ENCODE peak calls at places on chromosome 14, in ten cellular contexts. One of them, this sample, is unnamed. For H3K27me3, the result is how much of the 10 kb centered on the place peaks cover.

GRCh38 chr14:97513891-97514290 is 716.7 kb downstream of the VRK1 start:
- DNase-seq in IMR-90: no peak
- DNase-seq in cardiac muscle cell: no peak
- DNase-seq in transverse colon: no peak
- DNase-seq in SK-N-SH: no peak
- DNase-seq in ovary: no peak
- DNase-seq in tibial artery: no peak
- DNase-seq in Peyer's patch: no peak
- DNase-seq in H9: no peak
- DNase-seq in upper lobe of right lung: no peak
- DNase-seq in this sample: no peak

GRCh38 chr14:23436327-23437141 is 1.1 kb upstream of the MYH7 start:
- DNase-seq in IMR-90: no peak
- DNase-seq in cardiac muscle cell: no peak
- DNase-seq in transverse colon: peak
- DNase-seq in SK-N-SH: no peak
- DNase-seq in ovary: no peak
- DNase-seq in tibial artery: peak
- DNase-seq in Peyer's patch: peak
- DNase-seq in H9: no peak
- DNase-seq in upper lobe of right lung: no peak
- DNase-seq in this sample: peak

GRCh38 chr14:106037380-106037779 is 511.0 kb downstream of the TMEM121 start:
- DNase-seq in IMR-90: no peak
- DNase-seq in cardiac muscle cell: no peak
- DNase-seq in transverse colon: no peak
- DNase-seq in SK-N-SH: no peak
- DNase-seq in ovary: no peak
- DNase-seq in tibial artery: no peak
- DNase-seq in Peyer's patch: no peak
- DNase-seq in H9: no peak
- DNase-seq in upper lobe of right lung: no peak
- DNase-seq in this sample: no peak

GRCh38 chr14:54776361-54777001 is 126.1 kb downstream of the GCH1 start:
- DNase-seq in IMR-90: peak
- DNase-seq in cardiac muscle cell: peak
- DNase-seq in transverse colon: peak
- DNase-seq in SK-N-SH: peak
- DNase-seq in ovary: no peak
- DNase-seq in tibial artery: peak
- DNase-seq in Peyer's patch: peak
- DNase-seq in H9: no peak
- DNase-seq in upper lobe of right lung: peak
- DNase-seq in this sample: no peak

GRCh38 chr14:74609721-74610120 is 2.3 kb downstream of the LTBP2 start:
- DNase-seq in IMR-90: peak
- DNase-seq in cardiac muscle cell: no peak
- DNase-seq in transverse colon: no peak
- DNase-seq in SK-N-SH: no peak
- DNase-seq in ovary: no peak
- DNase-seq in tibial artery: no peak
- DNase-seq in Peyer's patch: no peak
- DNase-seq in H9: no peak
- DNase-seq in upper lobe of right lung: no peak
- DNase-seq in this sample: no peak

GRCh38 chr14:90368946-90369721 is 27.7 kb upstream of the CALM1 start:
- DNase-seq in IMR-90: peak
- DNase-seq in cardiac muscle cell: no peak
- DNase-seq in transverse colon: peak
- DNase-seq in SK-N-SH: peak
- DNase-seq in ovary: no peak
- DNase-seq in tibial artery: no peak
- DNase-seq in Peyer's patch: peak
- DNase-seq in H9: no peak
- DNase-seq in upper lobe of right lung: no peak
- DNase-seq in this sample: no peak

GRCh38 chr14:52365071-52365470 is 51.0 kb downstream of the PTGER2 start:
- DNase-seq in IMR-90: peak
- DNase-seq in cardiac muscle cell: no peak
- DNase-seq in transverse colon: no peak
- DNase-seq in SK-N-SH: no peak
- DNase-seq in ovary: no peak
- DNase-seq in tibial artery: no peak
- DNase-seq in Peyer's patch: no peak
- DNase-seq in H9: no peak
- DNase-seq in upper lobe of right lung: no peak
- DNase-seq in this sample: no peak

GRCh38 chr14:30921305-30921704 is 46.9 kb downstream of the COCH start:
- DNase-seq in IMR-90: peak
- DNase-seq in cardiac muscle cell: peak
- DNase-seq in transverse colon: no peak
- DNase-seq in SK-N-SH: no peak
- DNase-seq in ovary: no peak
- DNase-seq in tibial artery: no peak
- DNase-seq in Peyer's patch: no peak
- DNase-seq in H9: no peak
- DNase-seq in upper lobe of right lung: no peak
- DNase-seq in this sample: no peak

GRCh38 chr14:26163761-26164160 is 434.1 kb downstream of the NOVA1 start:
- DNase-seq in IMR-90: peak
- DNase-seq in cardiac muscle cell: peak
- DNase-seq in transverse colon: no peak
- DNase-seq in SK-N-SH: no peak
- DNase-seq in ovary: no peak
- DNase-seq in tibial artery: no peak
- DNase-seq in Peyer's patch: no peak
- DNase-seq in H9: peak
- DNase-seq in upper lobe of right lung: no peak
- DNase-seq in this sample: no peak

GRCh38 chr14:68305738-68306137 is 486.2 kb downstream of the RAD51B start:
- DNase-seq in IMR-90: no peak
- DNase-seq in cardiac muscle cell: no peak
- DNase-seq in transverse colon: no peak
- DNase-seq in SK-N-SH: no peak
- DNase-seq in ovary: no peak
- DNase-seq in tibial artery: no peak
- DNase-seq in Peyer's patch: no peak
- DNase-seq in H9: no peak
- DNase-seq in upper lobe of right lung: no peak
- DNase-seq in this sample: no peak

GRCh38 chr14:35682802-35683201 is 126.3 kb downstream of the RALGAPA1 start:
- DNase-seq in IMR-90: peak
- DNase-seq in cardiac muscle cell: no peak
- DNase-seq in transverse colon: no peak
- DNase-seq in SK-N-SH: no peak
- DNase-seq in ovary: no peak
- DNase-seq in tibial artery: no peak
- DNase-seq in Peyer's patch: no peak
- DNase-seq in H9: no peak
- DNase-seq in upper lobe of right lung: no peak
- DNase-seq in this sample: no peak

GRCh38 chr14:85233756-85234545 is 296.0 kb upstream of the FLRT2 start:
- DNase-seq in IMR-90: peak
- DNase-seq in cardiac muscle cell: peak
- DNase-seq in transverse colon: no peak
- DNase-seq in SK-N-SH: no peak
- DNase-seq in ovary: no peak
- DNase-seq in tibial artery: no peak
- DNase-seq in Peyer's patch: no peak
- DNase-seq in H9: no peak
- DNase-seq in upper lobe of right lung: no peak
- DNase-seq in this sample: no peak

GRCh38 chr14:74531467-74531866 is 37.9 kb downstream of the ISCA2 start:
- DNase-seq in IMR-90: peak
- DNase-seq in cardiac muscle cell: peak
- DNase-seq in transverse colon: peak
- DNase-seq in SK-N-SH: peak
- DNase-seq in ovary: no peak
- DNase-seq in tibial artery: no peak
- DNase-seq in Peyer's patch: no peak
- DNase-seq in H9: peak
- DNase-seq in upper lobe of right lung: no peak
- DNase-seq in this sample: no peak

GRCh38 chr14:28754209-28754985 is 12.2 kb upstream of the FOXG1 start:
- DNase-seq in IMR-90: peak
- DNase-seq in cardiac muscle cell: peak
- DNase-seq in transverse colon: no peak
- DNase-seq in SK-N-SH: peak
- DNase-seq in ovary: no peak
- DNase-seq in tibial artery: no peak
- DNase-seq in Peyer's patch: no peak
- DNase-seq in H9: peak
- DNase-seq in upper lobe of right lung: no peak
- DNase-seq in this sample: no peak

GRCh38 chr14:89308232-89308959 is 108.6 kb downstream of the FOXN3 start:
- DNase-seq in IMR-90: peak
- DNase-seq in cardiac muscle cell: peak
- DNase-seq in transverse colon: no peak
- DNase-seq in SK-N-SH: no peak
- DNase-seq in ovary: no peak
- DNase-seq in tibial artery: no peak
- DNase-seq in Peyer's patch: no peak
- DNase-seq in H9: no peak
- DNase-seq in upper lobe of right lung: no peak
- DNase-seq in this sample: no peak

GRCh38 chr14:50763386-50764007 is 67.5 kb downstream of the NIN start:
- DNase-seq in IMR-90: peak
- DNase-seq in cardiac muscle cell: peak
- DNase-seq in transverse colon: no peak
- DNase-seq in SK-N-SH: no peak
- DNase-seq in ovary: peak
- DNase-seq in tibial artery: no peak
- DNase-seq in Peyer's patch: no peak
- DNase-seq in H9: no peak
- DNase-seq in upper lobe of right lung: no peak
- DNase-seq in this sample: no peak
- H3K27ac ChIP-seq in IMR-90: no peak
- H3K27ac ChIP-seq in cardiac muscle cell: no peak
- H3K27ac ChIP-seq in transverse colon: no peak
- H3K27ac ChIP-seq in SK-N-SH: peak
- H3K27ac ChIP-seq in ovary: peak
- H3K27ac ChIP-seq in tibial artery: peak
- H3K27ac ChIP-seq in Peyer's patch: no peak
- H3K27ac ChIP-seq in H9: no peak
- H3K27ac ChIP-seq in upper lobe of right lung: no peak
- H3K27ac ChIP-seq in this sample: peak

DNA sequence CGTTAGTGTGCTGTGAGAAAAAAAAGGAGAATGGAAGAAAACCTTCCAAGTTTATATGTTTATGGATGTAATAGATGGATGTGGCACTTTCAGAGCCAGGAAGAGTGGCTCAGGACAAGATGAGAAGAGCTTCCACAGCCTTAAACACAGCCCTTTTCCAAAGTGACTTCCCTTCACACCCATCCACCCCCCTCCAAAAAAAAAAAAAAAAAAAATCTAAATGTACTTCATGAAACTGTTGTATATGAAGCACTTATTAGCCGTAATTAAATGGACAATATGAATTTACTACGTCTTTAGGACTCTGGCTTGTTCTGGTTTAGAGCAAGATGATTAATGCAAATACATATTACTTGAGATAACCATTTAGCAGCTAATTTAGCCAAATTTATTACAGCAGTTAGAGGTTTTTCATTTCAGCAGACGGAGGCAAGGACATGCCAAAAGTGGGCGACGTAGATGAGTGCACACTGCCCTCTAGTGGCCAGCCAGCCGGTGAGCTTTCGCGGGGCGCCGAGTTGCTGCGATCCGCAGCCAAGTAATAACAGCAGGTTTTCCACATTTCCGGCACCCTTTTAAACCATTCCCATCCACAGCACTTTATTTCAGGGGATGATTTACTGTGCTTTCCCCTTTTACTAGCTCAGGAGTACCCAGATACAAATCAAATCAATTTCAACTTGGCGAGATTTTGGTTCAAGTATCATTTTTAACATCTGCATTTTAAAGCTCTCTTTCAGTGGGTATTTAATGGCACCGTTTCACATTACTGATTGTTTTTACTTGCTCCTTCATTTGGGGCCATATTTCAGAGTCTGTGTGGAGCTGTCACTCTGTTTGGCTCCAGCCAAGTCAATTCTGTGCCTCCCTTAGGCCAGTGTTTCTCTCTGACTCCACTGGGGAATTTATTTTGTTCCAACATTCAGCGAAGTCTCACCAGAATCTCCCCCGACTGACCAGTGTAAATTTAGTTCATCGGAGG is 158.2 kb downstream of the EGLN3 start:
- DNase-seq in IMR-90: peak
- DNase-seq in cardiac muscle cell: peak
- DNase-seq in transverse colon: peak
- DNase-seq in SK-N-SH: peak
- DNase-seq in ovary: peak
- DNase-seq in tibial artery: peak
- DNase-seq in Peyer's patch: peak
- DNase-seq in H9: peak
- DNase-seq in upper lobe of right lung: peak
- DNase-seq in this sample: peak
- H3K27me3 ChIP-seq in IMR-90: under half
- H3K27me3 ChIP-seq in cardiac muscle cell: under half
- H3K27me3 ChIP-seq in transverse colon: under half
- H3K27me3 ChIP-seq in SK-N-SH: under half
- H3K27me3 ChIP-seq in ovary: under half
- H3K27me3 ChIP-seq in tibial artery: under half
- H3K27me3 ChIP-seq in Peyer's patch: under half
- H3K27me3 ChIP-seq in H9: under half
- H3K27me3 ChIP-seq in upper lobe of right lung: under half
- H3K27me3 ChIP-seq in this sample: under half

GRCh38 chr14:104341532-104342434 is 203.4 kb downstream of the KIF26A start:
- DNase-seq in IMR-90: no peak
- DNase-seq in cardiac muscle cell: peak
- DNase-seq in transverse colon: peak
- DNase-seq in SK-N-SH: peak
- DNase-seq in ovary: peak
- DNase-seq in tibial artery: no peak
- DNase-seq in Peyer's patch: peak
- DNase-seq in H9: peak
- DNase-seq in upper lobe of right lung: peak
- DNase-seq in this sample: peak
- TF ChIP-seq CTCF in IMR-90: no peak
- TF ChIP-seq CTCF in cardiac muscle cell: peak
- TF ChIP-seq CTCF in transverse colon: peak
- TF ChIP-seq CTCF in SK-N-SH: peak
- TF ChIP-seq CTCF in ovary: peak
- TF ChIP-seq CTCF in tibial artery: no peak
- TF ChIP-seq CTCF in Peyer's patch: peak
- TF ChIP-seq CTCF in H9: peak
- TF ChIP-seq CTCF in upper lobe of right lung: peak
- TF ChIP-seq CTCF in this sample: peak

DNA sequence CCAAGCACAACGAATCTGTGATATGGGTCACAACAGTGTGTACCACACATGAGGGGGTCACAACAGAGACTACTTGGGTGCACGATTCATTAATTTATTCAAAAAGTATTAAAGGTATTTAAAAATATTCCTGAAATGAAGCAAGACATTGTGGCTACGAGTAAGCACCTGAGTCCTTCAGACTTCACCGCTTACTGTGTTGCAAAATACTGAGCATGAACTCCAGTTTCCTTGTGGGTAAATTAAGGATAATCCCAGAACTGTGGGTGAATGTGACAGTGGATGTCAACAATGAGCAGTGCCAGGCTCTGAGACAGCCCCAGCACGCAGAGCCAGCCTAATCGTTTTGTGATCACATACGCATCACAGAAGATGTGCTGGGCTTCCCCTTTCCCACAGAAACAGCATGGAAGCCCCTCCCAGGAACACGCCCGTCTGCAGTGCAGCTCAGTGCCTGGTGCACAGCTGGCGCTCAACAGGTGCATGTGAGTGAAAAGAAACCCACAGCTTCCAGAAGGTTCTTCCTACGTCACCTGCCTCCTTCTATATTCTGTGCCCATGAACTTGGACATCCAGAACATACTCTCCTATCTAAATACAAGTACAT is 29.1 kb downstream of the CDC42BPB start:
- DNase-seq in IMR-90: no peak
- DNase-seq in cardiac muscle cell: no peak
- DNase-seq in transverse colon: peak
- DNase-seq in SK-N-SH: no peak
- DNase-seq in ovary: no peak
- DNase-seq in tibial artery: no peak
- DNase-seq in Peyer's patch: peak
- DNase-seq in H9: no peak
- DNase-seq in upper lobe of right lung: no peak
- DNase-seq in this sample: peak
- H3K27ac ChIP-seq in IMR-90: no peak
- H3K27ac ChIP-seq in cardiac muscle cell: no peak
- H3K27ac ChIP-seq in transverse colon: peak
- H3K27ac ChIP-seq in SK-N-SH: no peak
- H3K27ac ChIP-seq in ovary: no peak
- H3K27ac ChIP-seq in tibial artery: peak
- H3K27ac ChIP-seq in Peyer's patch: no peak
- H3K27ac ChIP-seq in H9: no peak
- H3K27ac ChIP-seq in upper lobe of right lung: no peak
- H3K27ac ChIP-seq in this sample: peak